ENCODE peak calls at places on chromosomes 1 and 21, in five cellular contexts. P is GM12878, L is HepG2, D is K562, I is HEK293T. V is an unnamed sample.

GRCh38 chr1:1206376-1207253 is at the start of gene TNFRSF18:
- DNase-seq in P (no peak), L (no peak), D (no peak), I (no peak), V (peak)

GRCh38 chr21:18970941-18971340 is 567.4 kb upstream of the TMPRSS15 start:
- DNase-seq in P (no peak), L (no peak), D (no peak), I (no peak), V (no peak)

GRCh38 chr1:3236955-3237354 is 168.0 kb downstream of the PRDM16 start:
- DNase-seq in P (no peak), L (no peak), D (no peak), I (no peak), V (no peak)

GRCh38 chr1:228367798-228368791 is 38.5 kb downstream of the TRIM11 start:
- DNase-seq in P (no peak), L (peak), D (peak), I (no peak), V (no peak)

GRCh38 chr1:166969074-166969677 is 6.2 kb downstream of the ILDR2 start:
- DNase-seq in P (peak), L (no peak), D (no peak), I (no peak), V (no peak)

GRCh38 chr1:50989694-50990093 is 19.6 kb downstream of the CDKN2C start:
- DNase-seq in P (no peak), L (no peak), D (no peak), I (no peak), V (no peak)

GRCh38 chr21:45421071-45421845 is 16.3 kb downstream of the COL18A1 start:
- DNase-seq in P (no peak), L (no peak), D (no peak), I (no peak), V (peak)

GRCh38 chr1:174428033-174428432 is 19.7 kb upstream of the GPR52 start:
- DNase-seq in P (no peak), L (peak), D (no peak), I (peak), V (no peak)

GRCh38 chr1:8263806-8264205 is 54.1 kb upstream of the SLC45A1 start:
- DNase-seq in P (no peak), L (no peak), D (no peak), I (no peak), V (no peak)

GRCh38 chr1:2788506-2789163 is 12.9 kb downstream of the TTC34 start:
- DNase-seq in P (no peak), L (no peak), D (no peak), I (no peak), V (no peak)

GRCh38 chr1:30548294-30548693 is 175.1 kb downstream of the MATN1 start:
- DNase-seq in P (no peak), L (no peak), D (no peak), I (no peak), V (no peak)

GRCh38 chr21:31599563-31599962 is 59.9 kb upstream of the SOD1 start:
- DNase-seq in P (no peak), L (no peak), D (no peak), I (no peak), V (no peak)

GRCh38 chr21:35120631-35121180 is 71.6 kb upstream of the RUNX1 start:
- DNase-seq in P (no peak), L (no peak), D (no peak), I (no peak), V (no peak)

GRCh38 chr21:45768011-45768740 is 124.7 kb downstream of the PCBP3 start:
- DNase-seq in P (no peak), L (no peak), D (no peak), I (no peak), V (no peak)

GRCh38 chr21:42374457-42374856 is 8.1 kb upstream of the TFF1 start:
- DNase-seq in P (no peak), L (no peak), D (no peak), I (no peak), V (no peak)

GRCh38 chr21:29655577-29655976 is 284.2 kb downstream of the GRIK1 start:
- DNase-seq in P (no peak), L (no peak), D (no peak), I (no peak), V (no peak)

GRCh38 chr1:160560045-160560724 is 19.1 kb downstream of the CD84 start:
- DNase-seq in P (no peak), L (no peak), D (no peak), I (no peak), V (no peak)

GRCh38 chr1:62912028-62912638 is 128.2 kb downstream of the ATG4C start:
- DNase-seq in P (no peak), L (peak), D (peak), I (peak), V (peak)

GRCh38 chr1:209723761-209724693 is 19.4 kb downstream of the HSD11B1 start:
- DNase-seq in P (no peak), L (no peak), D (no peak), I (no peak), V (no peak)

GRCh38 chr1:192739476-192740184 is 69.2 kb upstream of the RGS2 start:
- DNase-seq in P (no peak), L (peak), D (no peak), I (no peak), V (no peak)

GRCh38 chr1:116852910-116853309 is 56.8 kb upstream of the PTGFRN start:
- DNase-seq in P (no peak), L (no peak), D (no peak), I (peak), V (no peak)

GRCh38 chr1:182305861-182306260 is 85.7 kb downstream of the GLUL start:
- DNase-seq in P (no peak), L (no peak), D (no peak), I (no peak), V (no peak)

GRCh38 chr1:178931843-178932551 is 61.1 kb upstream of the ANGPTL1 start:
- DNase-seq in P (no peak), L (no peak), D (no peak), I (no peak), V (no peak)

GRCh38 chr21:17270234-17270633 is 242.6 kb upstream of the CXADR start:
- DNase-seq in P (no peak), L (peak), D (no peak), I (peak), V (peak)

GRCh38 chr1:158563852-158564251 is 6.5 kb downstream of the OR6P1 start:
- DNase-seq in P (no peak), L (no peak), D (no peak), I (no peak), V (no peak)

GRCh38 chr1:25562101-25562927 is 18.9 kb downstream of the LDLRAP1 start:
- DNase-seq in P (peak), L (peak), D (no peak), I (no peak), V (no peak)

GRCh38 chr1:26132128-26132824 is 20.7 kb downstream of the PDIK1L start:
- DNase-seq in P (no peak), L (no peak), D (no peak), I (no peak), V (no peak)

GRCh38 chr1:99621340-99621901 is 24.5 kb upstream of the PALMD start:
- DNase-seq in P (no peak), L (no peak), D (no peak), I (no peak), V (no peak)

GRCh38 chr1:12502300-12503109 is 115.5 kb downstream of the DHRS3 start:
- DNase-seq in P (no peak), L (no peak), D (no peak), I (no peak), V (no peak)

GRCh38 chr21:44711327-44712202 is at the start of gene TSPEAR:
- DNase-seq in P (no peak), L (no peak), D (no peak), I (no peak), V (peak)

GRCh38 chr1:229855999-229856650 is 210.9 kb upstream of the GALNT2 start:
- DNase-seq in P (peak), L (no peak), D (no peak), I (no peak), V (peak)

GRCh38 chr1:20974069-20974468 is 187.0 kb upstream of the HP1BP3 start:
- DNase-seq in P (no peak), L (no peak), D (no peak), I (no peak), V (no peak)

GRCh38 chr1:43530483-43531452 is at the start of gene PTPRF:
- DNase-seq in P (no peak), L (no peak), D (peak), I (peak), V (peak)
- TF ChIP-seq FOXM1 in P (no peak), L (no peak), D (no peak), I (no peak), V (no peak)

GRCh38 chr1:35559317-35559944 is 1.8 kb downstream of the NCDN start:
- DNase-seq in P (no peak), L (no peak), D (no peak), I (no peak), V (no peak)
- TF ChIP-seq FOXM1 in P (no peak), L (no peak), D (no peak), I (no peak), V (no peak)

GRCh38 chr1:22567176-22567575 is 3.9 kb downstream of the EPHA8 start:
- DNase-seq in P (no peak), L (no peak), D (no peak), I (no peak), V (peak)

GRCh38 chr1:22570140-22570909 is 7.0 kb downstream of the EPHA8 start:
- DNase-seq in P (no peak), L (no peak), D (no peak), I (no peak), V (peak)

GRCh38 chr1:22569269-22569668 is 6.0 kb downstream of the EPHA8 start:
- DNase-seq in P (no peak), L (no peak), D (no peak), I (no peak), V (no peak)

GRCh38 chr1:22563671-22564612 is 653 bp downstream of the EPHA8 start:
- DNase-seq in P (no peak), L (no peak), D (no peak), I (peak), V (peak)

GRCh38 chr1:22567994-22568393 is 4.7 kb downstream of the EPHA8 start:
- DNase-seq in P (no peak), L (no peak), D (no peak), I (no peak), V (no peak)
- TF ChIP-seq FOXM1 in P (no peak), L (no peak), D (no peak), I (no peak), V (no peak)

DNA sequence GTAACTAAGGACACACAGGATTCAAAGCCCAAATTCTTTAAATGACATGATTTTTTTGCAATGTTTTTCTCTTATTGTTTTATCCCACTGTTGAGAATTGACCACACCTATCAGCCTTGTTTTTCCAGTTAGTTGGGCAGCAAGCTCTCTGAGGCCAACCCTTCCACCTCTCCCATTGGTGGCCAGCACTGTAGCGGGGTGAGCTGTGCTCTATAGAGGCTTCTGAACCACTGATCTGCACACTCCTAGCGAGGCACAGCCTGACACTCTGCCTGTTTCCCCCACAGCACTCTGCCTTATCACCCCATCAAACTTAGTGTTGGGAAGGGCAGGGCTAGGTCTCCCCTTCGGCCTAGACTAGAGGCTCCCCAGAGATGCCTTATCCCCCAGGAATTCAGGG is 19.5 kb downstream of the AHDC1 start:
- DNase-seq in P (no peak), L (no peak), D (no peak), I (no peak), V (no peak)
- TF ChIP-seq FOXM1 in P (no peak), L (no peak), D (no peak), I (no peak), V (no peak)

GRCh38 chr1:217053666-217054065 is 330.4 kb upstream of the ESRRG start:
- DNase-seq in P (no peak), L (no peak), D (no peak), I (no peak), V (no peak)
- TF ChIP-seq FOXM1 in P (no peak), L (no peak), D (no peak), I (no peak), V (no peak)

GRCh38 chr1:53279556-53280160 is 41.3 kb upstream of the MAGOH start:
- DNase-seq in P (no peak), L (no peak), D (no peak), I (no peak), V (no peak)

GRCh38 chr1:53281180-53281579 is 42.9 kb upstream of the MAGOH start:
- DNase-seq in P (no peak), L (no peak), D (no peak), I (no peak), V (no peak)

GRCh38 chr1:53278294-53278693 is 40.0 kb upstream of the MAGOH start:
- DNase-seq in P (no peak), L (peak), D (peak), I (peak), V (peak)

GRCh38 chr1:53277326-53277725 is 39.0 kb upstream of the MAGOH start:
- DNase-seq in P (no peak), L (no peak), D (no peak), I (no peak), V (no peak)

GRCh38 chr1:53280486-53280885 is 42.2 kb upstream of the MAGOH start:
- DNase-seq in P (no peak), L (no peak), D (no peak), I (no peak), V (no peak)
- TF ChIP-seq FOXM1 in P (no peak), L (no peak), D (no peak), I (no peak), V (no peak)

GRCh38 chr1:195200772-195201171 is 1407.5 kb downstream of the KCNT2 start:
- DNase-seq in P (no peak), L (no peak), D (no peak), I (no peak), V (no peak)

GRCh38 chr1:195197116-195197515 is 1411.1 kb downstream of the KCNT2 start:
- DNase-seq in P (no peak), L (no peak), D (no peak), I (no peak), V (no peak)

GRCh38 chr1:195193134-195193533 is 1415.1 kb downstream of the KCNT2 start:
- DNase-seq in P (no peak), L (no peak), D (no peak), I (no peak), V (no peak)

DNA sequence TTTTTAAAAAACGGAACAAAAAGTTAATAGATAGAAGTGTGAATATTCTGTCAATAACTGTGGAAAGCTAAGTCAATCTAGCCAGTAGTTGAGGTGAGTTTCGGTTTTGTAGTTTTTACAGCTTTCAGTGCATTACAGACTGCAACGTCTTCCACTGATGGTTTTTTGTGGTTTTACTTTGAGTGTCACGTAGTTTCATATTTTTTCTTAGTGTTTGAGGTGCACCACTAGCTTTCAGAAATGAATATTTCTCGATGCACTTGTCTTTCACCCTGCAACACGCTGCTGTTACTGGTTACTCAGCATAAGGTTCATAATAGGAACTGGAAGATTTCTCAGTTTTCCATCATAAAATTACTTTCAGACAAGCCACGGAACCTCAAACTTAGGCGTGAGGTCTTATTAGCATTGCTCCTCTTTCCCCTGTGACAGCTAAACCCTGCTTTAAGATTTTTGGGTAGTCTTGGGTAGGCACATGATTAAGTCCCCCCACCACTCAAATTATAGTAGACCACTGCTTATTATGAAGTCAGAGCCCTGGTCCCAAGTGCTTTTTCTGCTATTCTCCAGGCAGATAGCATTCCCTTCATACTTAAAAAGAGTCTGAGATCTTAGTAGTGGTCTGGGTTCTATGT is 1412.7 kb downstream of the KCNT2 start:
- DNase-seq in P (peak), L (no peak), D (no peak), I (no peak), V (no peak)
- TF ChIP-seq FOXM1 in P (peak), L (no peak), D (no peak), I (no peak), V (no peak)

DNA sequence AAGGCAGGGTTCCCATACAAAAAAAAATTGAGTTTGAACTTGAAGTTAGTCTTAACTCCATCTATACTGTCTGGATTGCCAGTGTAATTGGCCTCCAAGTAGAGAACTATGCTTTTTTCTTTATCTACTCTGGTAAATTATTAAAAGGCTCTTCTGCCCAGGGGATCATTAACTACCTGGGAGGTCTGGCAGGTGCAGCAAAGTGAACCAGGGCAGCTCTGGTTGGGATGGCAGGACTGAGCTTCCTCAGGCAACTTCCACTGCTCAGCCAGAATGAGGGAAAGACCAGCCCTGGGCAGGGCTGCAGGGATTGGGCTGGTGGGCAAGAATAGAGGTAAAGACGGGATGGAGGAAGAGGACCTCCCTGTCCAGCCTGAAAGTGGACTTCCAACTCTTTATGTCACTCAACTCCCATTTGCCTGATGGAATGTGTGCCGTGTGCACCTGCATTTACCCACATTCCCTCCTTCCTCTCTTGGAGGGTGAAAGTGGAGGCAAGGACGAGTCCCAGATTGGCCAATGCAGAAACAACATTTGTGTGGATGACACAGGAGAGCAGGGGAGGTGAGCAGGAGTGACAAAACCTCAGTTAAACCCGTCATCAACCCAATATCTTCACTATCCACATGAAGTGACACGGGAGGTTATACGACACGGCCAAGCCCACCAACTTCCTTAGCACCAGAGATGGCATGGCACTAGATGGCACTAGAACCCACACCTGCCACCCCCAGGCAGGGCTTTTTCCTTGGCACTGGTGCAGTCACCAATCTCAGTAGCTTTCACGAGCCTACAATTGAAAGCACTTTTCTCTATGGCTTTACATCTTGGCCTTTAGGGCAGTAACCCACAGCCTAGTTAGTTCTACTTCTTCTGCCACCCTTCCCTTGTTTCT is 25.2 kb downstream of the CCN1 start:
- DNase-seq in P (no peak), L (peak), D (no peak), I (no peak), V (no peak)
- TF ChIP-seq FOXM1 in P (no peak), L (no peak), D (no peak), I (no peak), V (no peak)